ENCODE peak calls at places on chromosomes 16 and 17, in nine cellular contexts. I is breast epithelium; Z is NCI-H1930; N is stomach; K is ELR; F is stimulated activated CD8-positive, alpha-beta memory T cell treated with anti-CD3 and anti-CD28 coated beads, Interleukin-4, amount 100 ng/mL, for 1 hour; R is fibroblast of pulmonary artery; B is HepG2; S is GM12878. W is an unnamed sample.

GRCh38 chr16:53504665-53505064 is 1.7 kb upstream of the AKTIP start:
- DNase-seq in N (no peak), Z (no peak), B (no peak), R (peak; percentile 79), I (no peak), S (no peak), F (no peak), K (peak; percentile 65), W (no peak)

GRCh38 chr17:323721-324139 is 28.9 kb downstream of the RPH3AL start:
- DNase-seq in F (no peak), Z (no peak), S (no peak), N (no peak), R (no peak), K (no peak), I (no peak), B (no peak), W (no peak)

GRCh38 chr16:75035410-75035968 is 36.7 kb downstream of the ZNRF1 start:
- DNase-seq in N (no peak), S (no peak), F (no peak), I (no peak), K (no peak), R (no peak), Z (no peak), B (no peak), W (no peak)

GRCh38 chr17:36859701-36860100 is 77.6 kb upstream of the LHX1 start:
- DNase-seq in B (no peak), S (no peak), N (no peak), R (no peak), F (no peak), I (no peak), Z (no peak), K (no peak), W (no peak)

GRCh38 chr17:67818110-67819002 is 6.9 kb upstream of the BPTF start:
- DNase-seq in N (no peak), Z (no peak), K (peak; percentile 41), B (no peak), S (peak; percentile 88), I (no peak), F (no peak), R (no peak), W (peak; percentile 22)

GRCh38 chr17:44826123-44826790 is 3.8 kb downstream of the GJC1 start:
- DNase-seq in Z (no peak), F (no peak), B (no peak), K (peak; percentile 74), N (no peak), I (no peak), R (no peak), S (no peak), W (peak; percentile 52)

GRCh38 chr16:85173077-85173980 is 61.1 kb upstream of the CIBAR2 start:
- DNase-seq in N (no peak), I (no peak), B (no peak), Z (no peak), R (peak; percentile 85), F (no peak), S (no peak), K (peak; percentile 98), W (peak; percentile 90)

GRCh38 chr16:67456383-67457140 is 24.4 kb downstream of the ATP6V0D1 start:
- DNase-seq in S (no peak), I (no peak), Z (no peak), K (peak; percentile 46), R (peak; percentile 63), N (peak; percentile 76), B (no peak), F (no peak), W (no peak)

GRCh38 chr16:58331024-58331707 is 36.3 kb upstream of the PRSS54 start:
- DNase-seq in B (no peak), I (no peak), F (no peak), S (no peak), Z (no peak), N (no peak), K (no peak), R (no peak), W (no peak)

GRCh38 chr17:7023576-7024401 is 939 bp downstream of the BCL6B start:
- DNase-seq in K (peak; percentile 82), R (peak; percentile 92), F (peak; percentile 88), Z (peak; percentile 89), B (no peak), S (peak; percentile 81), N (peak; percentile 93), I (peak; percentile 91), W (peak; percentile 42)

GRCh38 chr16:4796982-4797804 is 2.0 kb downstream of the SMIM22 start:
- DNase-seq in N (no peak), I (no peak), K (no peak), B (no peak), S (no peak), F (no peak), R (no peak), Z (no peak), W (no peak)

GRCh38 chr17:8147805-8148404 is 4.3 kb downstream of the PER1 start:
- DNase-seq in Z (no peak), F (no peak), I (no peak), S (no peak), R (no peak), K (no peak), N (no peak), B (no peak), W (no peak)

GRCh38 chr17:82782657-82783207 is 30.9 kb downstream of the TBCD start:
- DNase-seq in S (no peak), B (no peak), I (no peak), Z (no peak), R (no peak), K (no peak), F (no peak), N (no peak), W (no peak)

GRCh38 chr17:10698116-10698818 is 873 bp downstream of the ADPRM start:
- DNase-seq in N (no peak), S (no peak), F (no peak), I (no peak), B (peak; percentile 10), R (peak; percentile 24), Z (no peak), K (peak; percentile 52), W (peak; percentile 3)

GRCh38 chr17:17346428-17347233 is 43.5 kb downstream of the NT5M start:
- DNase-seq in B (no peak), Z (no peak), R (no peak), I (peak; percentile 47), F (no peak), S (no peak), N (peak; percentile 21), K (no peak), W (no peak)

GRCh38 chr17:73280191-73280590 is 18.5 kb upstream of the CPSF4L start:
- DNase-seq in R (no peak), F (no peak), S (no peak), Z (no peak), N (no peak), I (no peak), K (no peak), B (no peak), W (no peak)

GRCh38 chr17:79612468-79613194 is 1.8 kb upstream of the RBFOX3 start:
- DNase-seq in N (peak; percentile 31), I (no peak), R (peak; percentile 26), K (peak; percentile 63), B (peak; percentile 46), F (no peak), Z (peak; percentile 56), S (no peak), W (peak; percentile 79)

GRCh38 chr16:14606102-14606501 is 24.0 kb downstream of the PARN start:
- DNase-seq in F (no peak), I (no peak), Z (no peak), R (no peak), B (no peak), N (no peak), S (peak; percentile 55), K (no peak), W (no peak)

GRCh38 chr17:39538875-39539274 is 68.8 kb downstream of the NEUROD2 start:
- DNase-seq in B (no peak), Z (no peak), I (no peak), S (no peak), K (peak; percentile 15), F (no peak), R (no peak), N (no peak), W (peak; percentile 8)

GRCh38 chr17:7818026-7818425 is 16.0 kb upstream of the KDM6B start:
- DNase-seq in N (no peak), I (no peak), K (no peak), F (no peak), B (no peak), S (no peak), R (no peak), Z (no peak), W (no peak)

GRCh38 chr17:36547776-36548175 is 3.1 kb downstream of the GGNBP2 start:
- DNase-seq in I (no peak), F (no peak), Z (no peak), N (no peak), S (no peak), K (no peak), R (no peak), B (no peak), W (no peak)

GRCh38 chr17:1365445-1366039 is 34.5 kb downstream of the YWHAE start:
- DNase-seq in R (peak; percentile 86), S (peak; percentile 46), K (peak; percentile 90), F (no peak), I (no peak), N (peak; percentile 63), B (peak; percentile 70), Z (peak; percentile 48), W (peak; percentile 78)

GRCh38 chr17:46819906-46820351 is 1.4 kb upstream of the WNT3 start:
- DNase-seq in N (no peak), B (no peak), S (no peak), K (no peak), Z (no peak), R (no peak), F (no peak), I (no peak), W (no peak)

GRCh38 chr17:6027342-6028024 is 42.7 kb upstream of the WSCD1 start:
- DNase-seq in B (no peak), N (no peak), F (no peak), Z (no peak), K (no peak), S (no peak), R (no peak), I (no peak), W (no peak)

GRCh38 chr17:83111516-83112282 is 32.3 kb downstream of the METRNL start:
- DNase-seq in S (no peak), K (no peak), F (no peak), B (no peak), N (no peak), R (no peak), Z (no peak), I (no peak), W (no peak)

GRCh38 chr16:48734220-48734619 is 124.2 kb upstream of the N4BP1 start:
- DNase-seq in K (no peak), S (no peak), I (no peak), B (no peak), N (no peak), Z (no peak), R (no peak), F (no peak), W (no peak)

GRCh38 chr16:84643180-84643583 is 5.1 kb upstream of the KLHL36 start:
- DNase-seq in S (no peak), N (peak; percentile 45), R (peak; percentile 93), F (no peak), I (no peak), B (peak; percentile 35), K (peak; percentile 93), Z (no peak), W (peak; percentile 77)

GRCh38 chr17:76584427-76585047 is 1.1 kb downstream of the ST6GALNAC2 start:
- DNase-seq in F (no peak), I (no peak), B (no peak), S (no peak), R (no peak), Z (no peak), N (no peak), K (no peak), W (no peak)

GRCh38 chr16:9818702-9819101 is 363.5 kb downstream of the GRIN2A start:
- DNase-seq in R (no peak), B (no peak), I (no peak), F (no peak), N (no peak), K (no peak), S (no peak), Z (no peak), W (no peak)

GRCh38 chr17:79026345-79027273 is 2.6 kb downstream of the C1QTNF1 start:
- DNase-seq in Z (no peak), I (peak; percentile 50), B (peak; percentile 99), N (peak; percentile 24), F (no peak), S (no peak), R (peak; percentile 84), K (peak; percentile 91), W (peak; percentile 95)

GRCh38 chr17:74981979-74982662 is 5.3 kb upstream of the CDR2L start:
- DNase-seq in B (peak; percentile 72), I (peak; percentile 83), F (peak; percentile 44), S (no peak), K (peak; percentile 73), Z (peak; percentile 83), N (peak; percentile 79), R (peak; percentile 48), W (peak; percentile 81)

W was measured in PC-3.